ENCODE peak calls at places on chromosomes 16 and 17, in five cellular contexts. I is esophagus muscularis mucosa, K is transverse colon, U is stomach, G is sigmoid colon. L is an unnamed sample.

GRCh38 chr16:65319621-65320231 is 197.9 kb upstream of the CDH11 start:
- DNase-seq in I (no peak), K (no peak), U (no peak), G (no peak), L (no peak)

GRCh38 chr16:50509521-50510341 is 38.5 kb upstream of the NKD1 start:
- DNase-seq in I (peak), K (peak), U (peak), G (no peak), L (no peak)

GRCh38 chr17:80742581-80743180 is 198.0 kb downstream of the RPTOR start:
- DNase-seq in I (no peak), K (no peak), U (no peak), G (no peak), L (no peak)

GRCh38 chr16:19502395-19503131 is 19.3 kb downstream of the GDE1 start:
- DNase-seq in I (peak), K (peak), U (peak), G (peak), L (peak)

GRCh38 chr17:3846739-3847670 is 959 bp upstream of the NCBP3 start:
- DNase-seq in I (no peak), K (no peak), U (no peak), G (no peak), L (peak)

GRCh38 chr17:76659928-76660614 is 16.5 kb upstream of the ST6GALNAC1 start:
- DNase-seq in I (no peak), K (peak), U (no peak), G (peak), L (no peak)

GRCh38 chr16:67169642-67170167 is 633 bp upstream of the NOL3 start:
- DNase-seq in I (no peak), K (peak), U (no peak), G (no peak), L (no peak)

GRCh38 chr16:50252082-50252611 is 14.2 kb upstream of the ADCY7 start:
- DNase-seq in I (no peak), K (no peak), U (no peak), G (no peak), L (no peak)

GRCh38 chr17:20966869-20967268 is 75.9 kb downstream of the USP22 start:
- DNase-seq in I (no peak), K (no peak), U (no peak), G (no peak), L (no peak)

GRCh38 chr16:48366165-48367093 is 18.8 kb downstream of the SIAH1 start:
- DNase-seq in I (no peak), K (peak), U (peak), G (peak), L (no peak)

GRCh38 chr16:67245189-67245585 is 2.1 kb downstream of the FHOD1 start:
- DNase-seq in I (no peak), K (no peak), U (no peak), G (peak), L (no peak)

GRCh38 chr17:49333806-49334205 is 28.2 kb downstream of the ZNF652 start:
- DNase-seq in I (no peak), K (no peak), U (no peak), G (no peak), L (no peak)

GRCh38 chr16:11136600-11136999 is 119.4 kb downstream of the SOCS1 start:
- DNase-seq in I (no peak), K (no peak), U (no peak), G (no peak), L (no peak)

GRCh38 chr16:15775663-15776304 is 81.0 kb downstream of the MYH11 start:
- DNase-seq in I (no peak), K (no peak), U (no peak), G (peak), L (no peak)

GRCh38 chr17:59707971-59708425 is 544 bp downstream of the VMP1 start:
- DNase-seq in I (no peak), K (no peak), U (no peak), G (no peak), L (no peak)

GRCh38 chr17:78341559-78342437 is 18.1 kb downstream of the SOCS3 start:
- DNase-seq in I (no peak), K (peak), U (peak), G (peak), L (peak)

GRCh38 chr17:19520641-19521040 is 13.0 kb upstream of the SLC47A1 start:
- DNase-seq in I (no peak), K (no peak), U (no peak), G (no peak), L (no peak)

GRCh38 chr16:88706288-88706964 is at the start of the genes CTU2 and RNF166:
- DNase-seq in I (peak), K (peak), U (peak), G (peak), L (peak)

GRCh38 chr17:50356892-50357510 is 11.1 kb downstream of the XYLT2 start:
- DNase-seq in I (no peak), K (no peak), U (peak), G (peak), L (peak)

GRCh38 chr17:55990332-55991006 is 162.8 kb upstream of the ANKFN1 start:
- DNase-seq in I (no peak), K (no peak), U (no peak), G (no peak), L (no peak)

GRCh38 chr17:38598536-38598935 is 7.2 kb downstream of the SRCIN1 start:
- DNase-seq in I (no peak), K (peak), U (peak), G (no peak), L (no peak)

GRCh38 chr17:51739245-51739886 is 419.1 kb downstream of the CA10 start:
- DNase-seq in I (no peak), K (no peak), U (no peak), G (no peak), L (no peak)

GRCh38 chr17:28896491-28896883 is 1.0 kb downstream of the FLOT2 start:
- DNase-seq in I (no peak), K (no peak), U (no peak), G (no peak), L (no peak)

GRCh38 chr16:10676284-10676683 is 18.4 kb downstream of the TEKT5 start:
- DNase-seq in I (no peak), K (no peak), U (no peak), G (no peak), L (peak)

GRCh38 chr16:71817690-71818089 is 9.1 kb upstream of the AP1G1 start:
- DNase-seq in I (no peak), K (no peak), U (no peak), G (no peak), L (no peak)

GRCh38 chr16:30950516-30951073 is 1.7 kb downstream of the ORAI3 start:
- DNase-seq in I (no peak), K (no peak), U (no peak), G (no peak), L (no peak)

GRCh38 chr16:30948087-30948955 is 547 bp upstream of the ORAI3 start:
- DNase-seq in I (peak), K (peak), U (peak), G (peak), L (peak)

GRCh38 chr16:30948956-30949654 is at the start of gene ORAI3:
- DNase-seq in I (no peak), K (peak), U (peak), G (peak), L (no peak)

GRCh38 chr16:30951193-30951592 is 2.3 kb downstream of the ORAI3 start:
- DNase-seq in I (no peak), K (no peak), U (no peak), G (no peak), L (no peak)

DNA sequence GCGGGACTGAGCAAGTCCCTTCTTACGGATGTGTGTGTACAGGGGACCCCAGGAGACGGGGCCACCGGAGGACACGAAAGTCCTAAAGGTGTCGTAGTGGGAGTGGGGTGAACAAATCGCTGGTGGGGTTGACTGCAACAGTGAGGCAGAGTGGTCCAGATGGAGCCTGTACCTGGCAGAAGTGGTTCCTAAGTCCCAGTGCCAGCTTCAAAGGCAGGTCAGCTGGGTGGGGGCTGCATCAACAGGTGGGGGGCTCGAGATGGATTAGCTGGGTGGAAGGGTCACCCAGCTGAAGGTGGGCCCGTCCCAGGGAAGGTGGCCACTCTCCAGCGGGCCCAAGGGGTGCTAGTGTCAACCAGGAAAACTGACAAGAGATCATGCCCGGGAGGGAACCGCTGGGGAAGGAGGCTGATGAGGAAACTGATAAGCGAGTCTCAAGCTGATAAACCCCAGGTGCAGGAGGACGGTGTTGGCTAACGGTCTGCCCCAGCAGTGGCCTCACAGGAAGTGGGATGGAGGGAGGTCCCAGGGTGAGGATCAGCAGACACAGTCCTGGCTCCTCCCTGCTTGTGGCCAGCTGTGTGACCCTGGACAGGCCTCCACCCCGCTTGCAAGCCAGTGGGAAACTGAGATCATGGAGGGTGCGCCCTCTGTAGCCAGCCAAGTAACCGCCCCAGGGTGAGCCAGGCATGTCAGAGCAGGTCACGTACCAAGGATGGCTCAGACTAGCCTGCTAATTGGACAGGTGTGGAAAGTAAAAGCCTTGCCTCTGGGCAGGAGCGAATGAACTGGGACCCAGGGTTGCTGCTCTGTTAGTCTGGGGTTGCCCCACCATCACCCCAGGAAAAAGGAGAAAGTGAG is 1.0 kb downstream of the ORAI3 start:
- DNase-seq in I (peak), K (peak), U (peak), G (peak), L (peak)
- TF ChIP-seq POLR2A in I (peak), K (peak), U (no peak), G (peak), L (no peak)

DNA sequence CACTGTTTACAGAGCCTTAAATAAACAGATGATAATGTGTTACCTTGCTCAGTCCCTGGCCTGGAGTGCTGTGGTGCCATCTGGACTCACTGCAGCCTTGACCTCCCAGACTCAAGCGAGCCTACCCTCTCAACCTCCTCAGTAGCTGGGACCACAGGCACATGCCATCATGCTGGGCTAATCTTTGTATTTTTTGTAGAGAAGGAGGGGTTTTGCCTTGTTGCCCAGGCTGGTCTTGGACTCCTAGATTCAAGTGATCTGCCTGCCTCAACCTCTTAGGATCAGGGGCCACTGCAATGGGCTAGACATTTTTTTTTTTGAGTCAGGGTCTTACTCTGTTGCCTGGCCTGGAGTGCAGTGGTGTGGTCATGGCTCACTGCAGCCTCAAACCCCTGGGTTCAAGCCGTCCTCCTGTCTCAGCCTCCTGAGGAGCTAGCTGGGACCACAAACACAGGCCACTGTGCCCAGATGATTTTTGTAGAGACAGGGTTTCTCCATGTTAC is 5.0 kb upstream of the NAGLU start:
- DNase-seq in I (no peak), K (no peak), U (no peak), G (no peak), L (no peak)
- TF ChIP-seq POLR2AphosphoS5 in I (no peak), K (no peak), U (no peak), G (no peak), L (no peak)

DNA sequence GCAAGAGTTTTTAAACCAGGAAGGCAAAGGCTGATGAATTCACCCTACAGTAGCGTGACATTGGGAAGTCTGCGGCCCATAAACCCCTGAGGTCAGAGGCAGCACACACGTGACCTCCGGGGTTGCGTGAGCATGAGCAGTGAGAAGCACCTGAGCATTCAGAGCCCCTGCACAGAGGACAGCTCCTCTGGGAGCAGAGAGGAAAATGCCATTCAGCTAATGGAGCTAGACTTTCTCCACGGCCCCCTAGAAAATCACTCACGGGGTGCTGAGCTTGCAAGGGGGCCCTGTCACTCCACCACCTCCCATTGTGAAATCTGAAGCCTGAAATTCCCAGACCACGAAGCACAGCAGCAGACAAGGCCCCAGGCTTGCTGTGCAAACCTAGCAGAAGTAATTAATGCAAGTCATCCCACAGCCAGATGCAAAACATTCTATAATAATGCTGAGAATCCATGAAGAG is 114.9 kb upstream of the RCVRN start:
- DNase-seq in I (no peak), K (no peak), U (no peak), G (no peak), L (no peak)
- TF ChIP-seq POLR2A in I (no peak), K (no peak), U (no peak), G (no peak), L (no peak)

GRCh38 chr17:73490851-73491250 is 153.4 kb downstream of the SDK2 start:
- DNase-seq in I (no peak), K (no peak), U (no peak), G (no peak), L (no peak)

GRCh38 chr17:73489991-73490390 is 154.3 kb downstream of the SDK2 start:
- DNase-seq in I (no peak), K (no peak), U (no peak), G (no peak), L (no peak)

GRCh38 chr17:73492125-73492801 is 152.0 kb downstream of the SDK2 start:
- DNase-seq in I (no peak), K (no peak), U (no peak), G (no peak), L (no peak)

GRCh38 chr17:73491648-73492047 is 152.6 kb downstream of the SDK2 start:
- DNase-seq in I (no peak), K (no peak), U (no peak), G (no peak), L (no peak)

DNA sequence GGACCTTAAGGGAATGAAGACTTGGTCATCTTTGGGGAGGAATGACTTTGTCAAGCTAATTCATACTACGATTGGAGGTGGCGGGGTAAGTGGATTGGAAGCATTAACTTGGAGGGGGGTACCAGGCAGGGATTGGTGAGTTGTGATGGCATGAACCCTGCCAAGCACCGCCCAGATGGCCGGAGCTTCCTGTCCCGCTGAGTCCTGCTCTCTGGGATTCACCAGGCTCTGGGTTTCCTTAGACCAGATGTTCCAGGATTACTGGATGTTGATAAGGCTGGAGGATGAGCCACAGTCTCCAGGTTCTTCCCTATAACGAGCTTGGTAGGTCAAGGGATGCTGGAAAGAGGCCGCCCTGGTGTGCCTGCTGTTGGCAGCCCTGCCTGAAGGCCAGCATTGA is 154.9 kb downstream of the SDK2 start:
- DNase-seq in I (no peak), K (no peak), U (no peak), G (no peak), L (no peak)
- TF ChIP-seq POLR2AphosphoS5 in I (no peak), K (no peak), U (no peak), G (no peak), L (no peak)

DNA sequence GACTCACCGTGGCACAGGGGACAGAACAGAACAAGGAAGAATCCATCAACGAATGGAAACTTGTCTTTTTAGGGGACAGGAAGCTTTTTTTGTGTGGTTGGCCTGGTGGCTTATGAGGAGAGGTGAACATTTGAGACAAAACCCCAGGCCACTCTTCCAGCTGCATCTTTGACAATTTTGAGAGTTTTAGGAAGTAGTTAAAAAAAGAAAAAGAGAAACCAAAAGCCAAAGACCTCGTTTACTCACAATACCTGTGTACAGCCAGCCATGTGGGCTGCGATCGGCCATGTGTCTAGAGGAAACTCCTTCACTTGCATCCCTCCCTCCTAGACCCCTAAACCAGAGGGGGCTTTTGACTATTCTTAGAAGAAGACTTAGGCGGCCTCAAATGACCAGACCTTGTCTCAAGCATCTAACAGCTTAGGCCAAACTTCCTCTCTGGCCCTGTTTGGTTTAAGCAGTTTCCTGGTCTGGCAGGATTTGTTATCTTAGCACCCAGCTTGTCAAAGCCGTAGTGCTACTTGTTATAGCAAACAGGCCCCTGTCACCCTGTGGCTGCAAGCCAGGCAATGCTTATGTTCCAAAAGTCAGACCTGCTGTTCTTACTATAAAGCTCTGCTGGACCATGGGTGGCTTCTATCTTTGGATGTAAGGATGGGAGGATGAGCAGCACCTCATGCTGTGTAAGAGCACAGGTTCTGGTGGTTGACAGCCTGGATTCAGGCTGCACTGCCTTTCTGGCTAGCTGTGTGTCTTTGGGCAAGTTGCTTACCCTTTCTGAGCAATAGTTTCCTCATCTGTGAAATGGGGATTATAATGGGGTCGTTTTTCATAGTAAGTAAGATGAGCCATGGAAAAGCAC is 17.7 kb downstream of the KSR1 start:
- DNase-seq in I (no peak), K (no peak), U (peak), G (peak), L (no peak)
- TF ChIP-seq POLR2A in I (no peak), K (no peak), U (no peak), G (no peak), L (no peak)

GRCh38 chr17:82051776-82052637 is at the start of the genes GPS1 and RFNG:
- DNase-seq in I (no peak), K (peak), U (peak), G (peak), L (no peak)
- TF ChIP-seq POLR2AphosphoS5 in I (peak), K (peak), U (peak), G (peak), L (no peak)

DNA sequence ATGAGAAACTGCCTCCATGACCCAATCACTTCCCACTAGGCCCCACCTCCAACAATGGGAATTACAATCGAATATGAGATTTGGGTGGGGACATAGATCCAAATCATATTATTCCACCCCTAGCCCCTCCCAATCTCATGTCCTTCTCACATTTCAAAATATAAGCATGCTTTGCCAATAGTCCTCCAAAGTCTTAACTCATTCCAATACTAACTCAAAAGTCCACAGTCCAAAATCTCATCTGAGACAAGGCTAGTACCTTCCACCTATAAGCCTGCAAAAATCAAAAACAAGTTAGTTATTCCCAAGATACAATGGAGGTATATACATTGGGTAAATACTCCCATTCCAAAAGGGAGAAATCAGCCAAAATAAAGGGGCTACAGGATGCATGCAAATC is 12.9 kb downstream of the CLEC10A start:
- DNase-seq in I (no peak), K (no peak), U (no peak), G (no peak), L (no peak)
- TF ChIP-seq POLR2A in I (no peak), K (no peak), U (no peak), G (no peak), L (no peak)

DNA sequence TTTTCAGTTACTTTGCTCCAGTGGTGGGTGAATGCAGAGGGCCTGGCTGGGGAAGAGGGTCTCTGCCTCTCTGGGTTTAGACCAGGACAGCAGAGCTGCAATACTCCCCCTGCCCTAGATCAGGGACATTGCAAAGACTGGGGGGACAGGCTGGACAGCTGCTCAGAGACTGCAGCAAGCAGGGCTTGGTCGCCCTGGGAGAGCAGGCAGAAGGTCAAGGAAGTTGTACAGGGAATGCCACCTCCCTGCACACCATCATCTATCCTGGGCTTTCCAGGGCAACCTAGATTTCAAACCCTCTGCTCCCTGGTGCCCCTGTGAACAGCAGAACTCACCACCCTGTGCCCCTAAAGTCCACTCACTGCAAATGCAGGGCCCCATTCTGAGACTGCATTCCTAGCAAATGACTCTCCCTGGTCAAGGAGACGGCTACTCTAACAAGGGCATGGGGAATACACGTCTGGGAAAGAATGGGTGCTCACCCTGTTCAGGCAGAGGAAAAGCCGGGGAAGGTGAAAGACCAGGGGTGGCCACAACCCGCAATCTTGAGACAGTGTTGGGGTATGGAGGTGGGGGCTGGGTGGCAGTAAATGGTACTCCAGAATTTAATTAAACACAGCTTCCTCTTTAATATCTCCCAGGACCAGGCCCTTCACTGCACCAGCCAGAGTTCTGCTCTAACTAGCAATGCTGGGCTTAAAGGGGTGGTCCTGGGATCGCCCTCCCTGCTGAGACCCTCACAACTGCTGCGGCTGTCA is 1.0 kb downstream of the KIFC3 start:
- DNase-seq in I (no peak), K (no peak), U (no peak), G (no peak), L (no peak)
- TF ChIP-seq POLR2AphosphoS5 in I (no peak), K (no peak), U (peak), G (no peak), L (no peak)